ENCODE peak calls at places on chromosomes 12 and 14, in five cellular contexts. One of them, this sample, is unnamed.

GRCh38 chr14:57970594-57970993 is 104.7 kb upstream of the SLC35F4 start:
- DNase-seq in CD4-positive, CD25-positive, alpha-beta regulatory T cell: no peak
- DNase-seq in tibial artery: no peak
- DNase-seq in psoas muscle: no peak
- DNase-seq in breast epithelium: no peak
- DNase-seq in this sample: no peak

GRCh38 chr12:132724506-132725220 is 14.0 kb downstream of the PGAM5 start:
- DNase-seq in CD4-positive, CD25-positive, alpha-beta regulatory T cell: no peak
- DNase-seq in tibial artery: no peak
- DNase-seq in psoas muscle: no peak
- DNase-seq in breast epithelium: no peak
- DNase-seq in this sample: no peak

GRCh38 chr14:102500190-102500661 is 9.3 kb downstream of the ANKRD9 start:
- DNase-seq in CD4-positive, CD25-positive, alpha-beta regulatory T cell: no peak
- DNase-seq in tibial artery: peak; percentile 82
- DNase-seq in psoas muscle: peak; percentile 93
- DNase-seq in breast epithelium: peak; percentile 74
- DNase-seq in this sample: no peak

GRCh38 chr12:48970702-48971334 is 717 bp downstream of the WNT10B start:
- DNase-seq in CD4-positive, CD25-positive, alpha-beta regulatory T cell: no peak
- DNase-seq in tibial artery: no peak
- DNase-seq in psoas muscle: no peak
- DNase-seq in breast epithelium: no peak
- DNase-seq in this sample: no peak

GRCh38 chr12:92431146-92431545 is 271.6 kb upstream of the PLEKHG7 start:
- DNase-seq in CD4-positive, CD25-positive, alpha-beta regulatory T cell: no peak
- DNase-seq in tibial artery: no peak
- DNase-seq in psoas muscle: no peak
- DNase-seq in breast epithelium: no peak
- DNase-seq in this sample: no peak

GRCh38 chr14:101088714-101089113 is 185.2 kb upstream of the RTL1 start:
- DNase-seq in CD4-positive, CD25-positive, alpha-beta regulatory T cell: no peak
- DNase-seq in tibial artery: no peak
- DNase-seq in psoas muscle: no peak
- DNase-seq in breast epithelium: no peak
- DNase-seq in this sample: no peak

GRCh38 chr12:108060910-108061309 is 68.2 kb upstream of the WSCD2 start:
- DNase-seq in CD4-positive, CD25-positive, alpha-beta regulatory T cell: no peak
- DNase-seq in tibial artery: no peak
- DNase-seq in psoas muscle: no peak
- DNase-seq in breast epithelium: no peak
- DNase-seq in this sample: no peak

GRCh38 chr14:68178282-68178681 is 358.7 kb downstream of the RAD51B start:
- DNase-seq in CD4-positive, CD25-positive, alpha-beta regulatory T cell: no peak
- DNase-seq in tibial artery: no peak
- DNase-seq in psoas muscle: no peak
- DNase-seq in breast epithelium: no peak
- DNase-seq in this sample: no peak

GRCh38 chr12:106123551-106123991 is 15.2 kb downstream of the NUAK1 start:
- DNase-seq in CD4-positive, CD25-positive, alpha-beta regulatory T cell: no peak
- DNase-seq in tibial artery: peak; percentile 89
- DNase-seq in psoas muscle: peak; percentile 92
- DNase-seq in breast epithelium: no peak
- DNase-seq in this sample: no peak

GRCh38 chr12:30997685-30998440 is 71.3 kb downstream of the TSPAN11 start:
- DNase-seq in CD4-positive, CD25-positive, alpha-beta regulatory T cell: no peak
- DNase-seq in tibial artery: no peak
- DNase-seq in psoas muscle: peak; percentile 26
- DNase-seq in breast epithelium: no peak
- DNase-seq in this sample: no peak

GRCh38 chr12:67747869-67748760 is 99.6 kb downstream of the DYRK2 start:
- DNase-seq in CD4-positive, CD25-positive, alpha-beta regulatory T cell: no peak
- DNase-seq in tibial artery: no peak
- DNase-seq in psoas muscle: peak; percentile 80
- DNase-seq in breast epithelium: no peak
- DNase-seq in this sample: no peak

GRCh38 chr12:2212537-2212936 is 159.8 kb downstream of the CACNA1C start:
- DNase-seq in CD4-positive, CD25-positive, alpha-beta regulatory T cell: no peak
- DNase-seq in tibial artery: no peak
- DNase-seq in psoas muscle: no peak
- DNase-seq in breast epithelium: no peak
- DNase-seq in this sample: no peak

GRCh38 chr12:124625867-124626675 is 58.7 kb upstream of the NCOR2 start:
- DNase-seq in CD4-positive, CD25-positive, alpha-beta regulatory T cell: no peak
- DNase-seq in tibial artery: peak; percentile 96
- DNase-seq in psoas muscle: peak; percentile 92
- DNase-seq in breast epithelium: peak; percentile 50
- DNase-seq in this sample: no peak

GRCh38 chr14:91872517-91873470 is 5.5 kb upstream of the TC2N start:
- DNase-seq in CD4-positive, CD25-positive, alpha-beta regulatory T cell: peak; percentile 60
- DNase-seq in tibial artery: peak; percentile 96
- DNase-seq in psoas muscle: peak; percentile 81
- DNase-seq in breast epithelium: peak; percentile 92
- DNase-seq in this sample: no peak

GRCh38 chr12:55908726-55909512 is 18.8 kb downstream of the PYM1 start:
- DNase-seq in CD4-positive, CD25-positive, alpha-beta regulatory T cell: no peak
- DNase-seq in tibial artery: no peak
- DNase-seq in psoas muscle: no peak
- DNase-seq in breast epithelium: no peak
- DNase-seq in this sample: no peak

GRCh38 chr14:74973003-74973614 is 17.7 kb upstream of the PGF start:
- DNase-seq in CD4-positive, CD25-positive, alpha-beta regulatory T cell: no peak
- DNase-seq in tibial artery: peak; percentile 75
- DNase-seq in psoas muscle: peak; percentile 84
- DNase-seq in breast epithelium: no peak
- DNase-seq in this sample: no peak

GRCh38 chr12:70043490-70044138 is 199.6 kb upstream of the CNOT2 start:
- DNase-seq in CD4-positive, CD25-positive, alpha-beta regulatory T cell: no peak
- DNase-seq in tibial artery: no peak
- DNase-seq in psoas muscle: no peak
- DNase-seq in breast epithelium: no peak
- DNase-seq in this sample: no peak
- H3K27ac ChIP-seq in CD4-positive, CD25-positive, alpha-beta regulatory T cell: no peak overlapping the region
- H3K27ac ChIP-seq in tibial artery: no peak overlapping the region
- H3K27ac ChIP-seq in psoas muscle: no peak overlapping the region
- H3K27ac ChIP-seq in breast epithelium: no peak overlapping the region
- H3K27ac ChIP-seq in this sample: no peak overlapping the region

DNA sequence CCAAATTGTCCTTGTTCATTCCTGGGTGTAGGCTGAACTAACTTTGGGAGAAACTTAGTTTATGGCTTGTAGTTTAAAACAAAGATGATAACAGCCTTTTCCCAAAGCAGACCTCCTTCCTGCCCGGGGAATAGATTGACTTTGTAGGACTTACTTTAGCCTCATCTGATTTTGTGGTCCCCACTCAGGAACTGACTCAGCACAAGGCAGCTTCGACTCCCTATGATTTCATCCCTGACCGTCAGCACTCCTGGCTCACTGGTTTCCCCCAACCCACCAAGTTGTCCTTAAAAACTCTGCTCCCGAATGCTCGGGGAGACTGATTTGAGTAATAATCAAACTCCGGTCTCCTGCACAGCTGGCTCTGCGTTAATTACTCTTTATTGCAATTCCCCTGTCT is 40.1 kb upstream of the DDHD1 start:
- DNase-seq in CD4-positive, CD25-positive, alpha-beta regulatory T cell: no peak
- DNase-seq in tibial artery: no peak
- DNase-seq in psoas muscle: no peak
- DNase-seq in breast epithelium: no peak
- DNase-seq in this sample: no peak
- H3K27ac ChIP-seq in CD4-positive, CD25-positive, alpha-beta regulatory T cell: no peak overlapping the region
- H3K27ac ChIP-seq in tibial artery: no peak overlapping the region
- H3K27ac ChIP-seq in psoas muscle: no peak overlapping the region
- H3K27ac ChIP-seq in breast epithelium: no peak overlapping the region
- H3K27ac ChIP-seq in this sample: no peak overlapping the region

DNA sequence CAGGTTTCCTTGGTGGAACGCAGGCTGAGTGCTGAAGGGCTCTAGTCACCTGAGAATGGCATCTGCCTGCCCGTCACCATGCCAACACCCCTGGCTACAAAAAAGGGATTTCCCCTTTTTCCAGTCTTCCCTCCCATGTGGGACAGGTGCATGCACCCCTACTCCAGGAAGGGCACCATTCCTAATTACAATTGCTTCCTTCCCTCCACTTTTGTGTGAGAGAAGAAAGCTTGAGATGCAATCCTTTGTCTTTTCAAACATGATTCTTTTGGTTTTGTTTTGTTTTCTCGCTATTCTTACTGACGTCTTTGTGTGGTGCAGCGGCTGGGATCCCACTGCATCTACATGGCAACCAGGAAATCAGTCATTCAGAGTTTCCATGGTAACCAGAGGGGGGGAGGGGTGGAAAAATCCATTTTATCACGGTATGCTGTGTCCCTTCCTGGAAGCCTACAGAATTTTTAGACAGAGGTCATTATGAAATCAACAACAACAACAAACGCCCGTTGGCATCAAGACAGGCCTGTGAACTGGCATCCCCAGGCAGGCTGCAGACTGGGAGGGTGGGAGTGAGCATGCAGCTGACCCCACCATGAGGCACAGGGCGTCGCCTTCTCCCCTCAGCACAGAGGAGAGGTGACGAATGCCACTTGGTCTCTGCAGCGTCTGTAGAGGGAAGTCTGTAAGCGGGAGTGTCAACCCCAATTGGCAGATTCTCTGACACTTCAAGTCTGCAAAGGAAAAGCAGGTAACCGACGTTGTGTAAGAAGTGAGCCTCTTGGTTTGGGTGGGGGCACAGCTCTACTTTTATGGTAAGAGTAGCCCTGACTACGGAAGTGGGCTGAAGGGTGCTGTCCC is 13.6 kb upstream of the GNG2 start:
- DNase-seq in CD4-positive, CD25-positive, alpha-beta regulatory T cell: peak; percentile 94
- DNase-seq in tibial artery: no peak
- DNase-seq in psoas muscle: peak; percentile 56
- DNase-seq in breast epithelium: peak; percentile 41
- DNase-seq in this sample: no peak
- H3K27ac ChIP-seq in CD4-positive, CD25-positive, alpha-beta regulatory T cell: peak overlapping the region; percentile 99
- H3K27ac ChIP-seq in tibial artery: no peak overlapping the region
- H3K27ac ChIP-seq in psoas muscle: no peak overlapping the region
- H3K27ac ChIP-seq in breast epithelium: peak overlapping the region; percentile 53
- H3K27ac ChIP-seq in this sample: peak overlapping the region; percentile 27

DNA sequence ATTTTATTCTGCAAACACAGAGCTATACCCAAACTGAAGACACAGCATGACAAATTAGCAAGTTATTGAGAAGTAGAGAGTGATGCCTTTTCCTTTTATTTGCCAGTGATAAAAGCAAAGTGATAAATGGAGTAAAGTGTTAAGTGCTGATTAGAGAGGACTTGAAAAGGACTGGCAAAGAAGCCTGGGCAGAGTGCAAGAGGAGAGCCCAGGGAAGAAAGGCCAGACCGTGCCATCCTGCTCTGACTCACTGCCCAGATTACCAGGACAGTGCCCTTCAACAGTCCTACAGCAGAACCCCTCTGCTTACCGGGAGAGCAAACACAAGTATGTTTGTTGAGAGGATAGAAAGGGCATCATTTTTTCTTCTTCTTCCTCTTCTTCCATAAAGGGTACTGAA is 106.5 kb downstream of the ETV6 start:
- DNase-seq in CD4-positive, CD25-positive, alpha-beta regulatory T cell: no peak
- DNase-seq in tibial artery: no peak
- DNase-seq in psoas muscle: peak; percentile 57
- DNase-seq in breast epithelium: no peak
- DNase-seq in this sample: no peak
- H3K27ac ChIP-seq in CD4-positive, CD25-positive, alpha-beta regulatory T cell: no peak overlapping the region
- H3K27ac ChIP-seq in tibial artery: peak overlapping the region; percentile 84
- H3K27ac ChIP-seq in psoas muscle: peak overlapping the region; percentile 50
- H3K27ac ChIP-seq in breast epithelium: peak overlapping the region; percentile 33
- H3K27ac ChIP-seq in this sample: no peak overlapping the region